ENCODE peak calls at places on chromosomes 6 and 20, in seven cellular contexts. L is heart right ventricle, B is Panc1, U is astrocyte of the spinal cord, N is choroid plexus epithelial cell, Y is body of pancreas, S is stomach. Z is an unnamed sample.

GRCh38 chr20:57664476-57664875 is 44.2 kb upstream of the ZBP1 start:
- DNase-seq in L (no peak), Y (no peak), U (no peak), N (no peak), B (no peak), S (no peak), Z (no peak)

GRCh38 chr6:14066782-14067406 is 50.7 kb upstream of the CD83 start:
- DNase-seq in S (no peak), U (peak; percentile 85), N (peak; percentile 87), L (no peak), Y (peak; percentile 48), B (no peak), Z (no peak)

GRCh38 chr20:59455392-59456341 is 148.7 kb upstream of the PHACTR3 start:
- DNase-seq in L (peak; percentile 28), U (no peak), S (peak; percentile 56), Y (peak; percentile 54), N (peak; percentile 16), B (no peak), Z (no peak)

GRCh38 chr6:36979343-36979742 is 6.7 kb downstream of the MTCH1 start:
- DNase-seq in Y (peak; percentile 71), S (peak; percentile 57), L (no peak), B (no peak), U (peak; percentile 50), N (peak; percentile 84), Z (no peak)

GRCh38 chr20:4883546-4883945 is 117.8 kb downstream of the SLC23A2 start:
- DNase-seq in S (no peak), L (no peak), U (no peak), B (no peak), N (no peak), Y (peak; percentile 27), Z (peak; percentile 66)

GRCh38 chr20:32203556-32204484 is 3.7 kb downstream of the PLAGL2 start:
- DNase-seq in L (no peak), Y (peak; percentile 49), S (peak; percentile 63), U (peak; percentile 4), B (no peak), N (peak; percentile 36), Z (no peak)

GRCh38 chr6:150966786-150967185 is 101.3 kb downstream of the MTHFD1L start:
- DNase-seq in Y (no peak), N (no peak), L (no peak), S (no peak), U (no peak), B (no peak), Z (no peak)

GRCh38 chr20:44997668-44998067 is 31.4 kb downstream of the STK4 start:
- DNase-seq in S (no peak), U (no peak), Y (no peak), B (no peak), L (no peak), N (no peak), Z (no peak)

GRCh38 chr6:53615633-53616449 is 49.7 kb downstream of the KLHL31 start:
- DNase-seq in S (peak; percentile 38), U (peak; percentile 76), N (peak; percentile 56), L (no peak), B (peak; percentile 95), Y (peak; percentile 63), Z (no peak)

GRCh38 chr20:54063998-54064676 is 6.3 kb downstream of the BCAS1 start:
- DNase-seq in L (no peak), S (no peak), N (no peak), U (no peak), Y (no peak), B (no peak), Z (no peak)

GRCh38 chr6:157613011-157613522 is 210.0 kb upstream of the SNX9 start:
- DNase-seq in L (no peak), Y (no peak), U (peak; percentile 84), N (peak; percentile 77), B (peak; percentile 94), S (no peak), Z (no peak)

GRCh38 chr6:56638760-56639159 is 3.9 kb downstream of the DST start:
- DNase-seq in S (no peak), N (no peak), Y (no peak), B (no peak), L (no peak), U (no peak), Z (no peak)
- H3K4me3 ChIP-seq in S (no peak overlapping the region), N (no peak overlapping the region), Y (no peak overlapping the region), B (no peak overlapping the region), L (no peak overlapping the region), U (no peak overlapping the region), Z (no peak overlapping the region)

DNA sequence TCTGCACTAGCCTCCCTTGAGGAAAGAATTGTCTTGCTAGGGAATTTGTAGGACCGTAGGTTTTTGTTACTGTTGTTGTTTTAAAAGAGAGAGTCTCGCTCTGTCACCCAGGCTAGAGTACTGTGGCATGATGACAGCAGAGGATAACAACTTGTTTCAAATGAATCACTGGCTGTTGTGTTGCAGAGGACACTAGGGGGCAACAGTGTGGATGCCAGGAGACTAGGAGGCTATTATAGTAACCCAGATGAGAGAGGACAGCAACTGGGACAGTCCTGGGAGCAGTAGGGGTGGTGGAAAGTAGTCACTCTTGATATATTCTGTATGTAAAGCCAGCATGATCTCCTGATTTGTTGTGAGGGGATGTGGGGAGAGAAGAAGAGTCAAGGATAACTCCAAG is 41.8 kb upstream of the LAMA4 start:
- DNase-seq in Y (no peak), U (peak; percentile 57), B (peak; percentile 17), S (no peak), N (peak; percentile 74), L (no peak), Z (no peak)
- TF ChIP-seq CTCF in Y (no peak), U (peak; percentile 68), B (peak; percentile 63), S (no peak), N (peak; percentile 82), L (peak; percentile 31), Z (no peak)

DNA sequence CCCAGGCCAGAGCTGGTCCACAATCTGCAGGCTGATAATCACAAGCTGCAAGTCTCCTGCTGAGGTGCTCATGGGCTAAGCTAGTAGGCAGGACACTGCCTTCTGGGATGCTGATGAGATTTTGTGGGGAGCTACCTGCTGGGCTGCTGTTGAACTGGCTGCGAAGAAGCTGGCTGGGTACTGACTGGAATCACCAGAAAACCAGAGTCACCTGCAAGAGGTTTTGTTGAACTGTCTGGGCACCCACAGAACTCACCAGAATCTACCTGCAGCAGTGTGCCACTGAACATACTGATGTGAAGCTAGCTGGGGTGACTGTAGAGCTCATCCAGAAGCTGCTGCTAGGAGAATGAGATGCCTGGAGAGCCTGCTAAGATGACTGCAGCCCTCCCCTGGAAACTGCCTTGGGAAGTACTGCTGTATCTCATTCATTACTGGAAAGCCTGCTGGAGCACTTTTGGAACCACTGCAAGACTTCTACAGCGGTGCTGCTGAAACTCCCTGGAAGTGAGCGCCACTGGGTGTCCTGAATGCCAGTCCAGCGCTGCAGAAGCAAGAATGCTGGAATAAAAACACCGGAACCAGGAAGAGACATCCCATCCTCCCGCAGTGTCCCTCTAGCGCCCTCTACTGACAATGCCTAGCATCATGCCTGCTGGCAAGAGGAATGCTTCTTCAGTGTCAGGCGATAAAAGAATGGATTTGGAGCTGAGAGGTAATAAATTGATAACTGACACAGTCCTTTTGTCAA is 64.9 kb upstream of the ARHGAP18 start:
- DNase-seq in N (peak; percentile 91), L (peak; percentile 41), U (peak; percentile 84), B (peak; percentile 46), S (peak; percentile 73), Y (peak; percentile 73), Z (no peak)
- H3K4me3 ChIP-seq in N (peak overlapping the region; percentile 48), L (no peak overlapping the region), U (no peak overlapping the region), B (no peak overlapping the region), S (peak overlapping the region; percentile 22), Y (no peak overlapping the region), Z (peak overlapping the region; percentile 54)

GRCh38 chr6:7087066-7087465 is 20.7 kb upstream of the RREB1 start:
- DNase-seq in B (no peak), L (no peak), U (peak; percentile 41), S (no peak), N (peak; percentile 33), Y (no peak), Z (no peak)
- TF ChIP-seq CTCF in B (no peak), L (no peak), U (peak; percentile 20), S (no peak), N (peak; percentile 40), Y (no peak), Z (no peak)

DNA sequence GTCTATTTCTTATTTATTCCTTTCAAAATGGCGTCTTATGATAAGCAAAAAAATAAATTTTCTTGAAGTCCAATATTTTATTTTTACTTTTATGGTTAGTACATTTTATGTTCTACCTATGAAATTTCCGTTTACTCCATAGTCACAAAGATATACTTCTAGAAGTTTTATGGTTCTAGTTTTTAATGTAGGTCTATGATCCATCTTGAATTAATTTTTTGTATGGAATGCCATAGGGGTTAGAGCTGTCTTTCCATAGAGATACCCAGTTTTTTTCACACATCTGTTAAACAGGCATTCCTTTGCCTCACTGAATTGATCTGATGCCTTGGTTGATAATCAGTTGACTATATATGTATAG is 24.9 kb upstream of the ASIP start:
- DNase-seq in N (no peak), B (no peak), Y (no peak), S (no peak), L (no peak), U (no peak), Z (no peak)
- H3K4me3 ChIP-seq in N (peak overlapping the region; percentile 68), B (peak overlapping the region; percentile 49), Y (no peak overlapping the region), S (peak overlapping the region; percentile 45), L (peak overlapping the region; percentile 55), U (peak overlapping the region; percentile 50), Z (peak overlapping the region; percentile 75)

GRCh38 chr6:158972241-158973233 is 27.5 kb downstream of the RSPH3 start:
- DNase-seq in Y (no peak), S (no peak), B (peak; percentile 35), N (peak; percentile 78), L (no peak), U (peak; percentile 70), Z (no peak)
- TF ChIP-seq CTCF in Y (peak; percentile 41), S (peak; percentile 60), B (peak; percentile 43), N (peak; percentile 50), L (peak; percentile 53), U (peak; percentile 34), Z (peak; percentile 18)

GRCh38 chr6:136783495-136784270 is 8.6 kb downstream of the MAP3K5 start:
- DNase-seq in L (peak; percentile 27), N (no peak), S (no peak), B (no peak), Y (peak; percentile 62), U (no peak), Z (no peak)

GRCh38 chr6:136783021-136783420 is 9.3 kb downstream of the MAP3K5 start:
- DNase-seq in U (no peak), N (no peak), L (no peak), B (no peak), Y (no peak), S (no peak), Z (no peak)

GRCh38 chr6:136782021-136782770 is 10.1 kb downstream of the MAP3K5 start:
- DNase-seq in S (no peak), N (peak; percentile 80), U (peak; percentile 57), Y (no peak), L (no peak), B (no peak), Z (no peak)

GRCh38 chr6:136784910-136785746 is 7.1 kb downstream of the MAP3K5 start:
- DNase-seq in B (no peak), N (peak; percentile 63), S (peak; percentile 61), L (peak; percentile 37), U (no peak), Y (peak; percentile 77), Z (no peak)

GRCh38 chr6:136784271-136784664 is 8.0 kb downstream of the MAP3K5 start:
- DNase-seq in N (no peak), L (no peak), S (no peak), U (no peak), B (no peak), Y (no peak), Z (no peak)
- H3K4me3 ChIP-seq in N (no peak overlapping the region), L (peak overlapping the region; percentile 34), S (no peak overlapping the region), U (no peak overlapping the region), B (no peak overlapping the region), Y (no peak overlapping the region), Z (no peak overlapping the region)

GRCh38 chr6:56843476-56844349 is 111.2 kb upstream of the BEND6 start:
- DNase-seq in U (peak; percentile 81), L (peak; percentile 78), N (peak; percentile 80), S (peak; percentile 43), B (no peak), Y (peak; percentile 60), Z (peak; percentile 81)
- TF ChIP-seq CTCF in U (peak; percentile 59), L (peak; percentile 61), N (peak; percentile 59), S (peak; percentile 18), B (peak; percentile 91), Y (no peak), Z (peak; percentile 56)

Z was measured in coronary artery.